ENCODE peak calls at places on chromosomes 16 and 17, in ten cellular contexts. K, N, C, S, I, V, J, T, D and M are unnamed samples.

GRCh38 chr16:85345129-85345639 is 232.9 kb upstream of the CIBAR2 start:
- DNase-seq in C (no peak), I (no peak), N (no peak), V (no peak), D (no peak), T (no peak), K (no peak), J (no peak), S (no peak), M (no peak)

GRCh38 chr16:84408314-84408690 is 40.0 kb downstream of the ATP2C2 start:
- DNase-seq in S (no peak), I (no peak), D (no peak), T (no peak), K (no peak), N (no peak), J (no peak), V (no peak), C (no peak), M (no peak)

GRCh38 chr17:38601539-38602351 is 4.0 kb downstream of the SRCIN1 start:
- DNase-seq in T (peak), D (peak), V (no peak), C (no peak), S (peak), I (no peak), J (peak), K (no peak), N (no peak), M (no peak)

GRCh38 chr17:65694601-65695000 is 133.2 kb upstream of the AXIN2 start:
- DNase-seq in J (no peak), C (no peak), I (no peak), K (no peak), T (no peak), V (no peak), D (no peak), N (no peak), S (no peak), M (no peak)

GRCh38 chr16:57226701-57227621 is 18.1 kb upstream of the ARL2BP start:
- DNase-seq in C (no peak), D (no peak), N (no peak), K (no peak), I (no peak), T (no peak), V (no peak), J (no peak), S (no peak), M (no peak)

GRCh38 chr16:16075463-16076399 is 126.3 kb downstream of the ABCC1 start:
- DNase-seq in S (no peak), C (peak), T (no peak), J (no peak), N (no peak), I (no peak), D (peak), V (no peak), K (no peak), M (peak)

GRCh38 chr16:69329369-69330285 is 761 bp downstream of the PDF start:
- DNase-seq in S (peak), I (no peak), N (no peak), V (peak), J (no peak), K (no peak), D (no peak), T (no peak), C (no peak), M (no peak)

GRCh38 chr16:31077592-31078199 is 3.5 kb downstream of the ZNF646 start:
- DNase-seq in I (no peak), C (no peak), V (no peak), T (no peak), D (no peak), J (no peak), S (no peak), N (no peak), K (no peak), M (no peak)

GRCh38 chr17:35791681-35792350 is 3.6 kb downstream of the MMP28 start:
- DNase-seq in K (no peak), V (no peak), C (no peak), S (no peak), T (no peak), J (no peak), D (no peak), I (no peak), N (no peak), M (no peak)

GRCh38 chr17:3647769-3648540 is 11.4 kb downstream of the CTNS start:
- DNase-seq in K (no peak), N (peak), D (peak), T (no peak), C (peak), V (no peak), I (no peak), S (peak), J (peak), M (peak)

GRCh38 chr17:50044483-50044882 is 11.4 kb upstream of the ITGA3 start:
- DNase-seq in D (no peak), K (no peak), N (no peak), C (no peak), I (no peak), S (no peak), T (no peak), V (no peak), J (no peak), M (no peak)

GRCh38 chr17:82648761-82649474 is 674 bp upstream of the WDR45B start:
- DNase-seq in N (no peak), J (peak), K (no peak), S (peak), I (no peak), C (peak), V (no peak), T (peak), D (peak), M (peak)

GRCh38 chr16:89096768-89097527 is 3.3 kb downstream of the ACSF3 start:
- DNase-seq in V (peak), J (no peak), S (no peak), C (no peak), D (no peak), I (no peak), T (no peak), N (no peak), K (no peak), M (no peak)

GRCh38 chr16:78484509-78485058 is 385.1 kb downstream of the WWOX start:
- DNase-seq in S (no peak), C (no peak), T (no peak), V (no peak), I (no peak), J (no peak), N (no peak), K (no peak), D (no peak), M (no peak)

GRCh38 chr17:40319651-40320550 is 10.9 kb downstream of the RARA start:
- DNase-seq in V (peak), I (no peak), K (no peak), J (no peak), D (no peak), S (no peak), T (no peak), C (no peak), N (no peak), M (no peak)

GRCh38 chr16:86896976-86897375 is 318.6 kb downstream of the FOXL1 start:
- DNase-seq in N (no peak), C (no peak), T (no peak), I (no peak), S (no peak), J (no peak), K (no peak), V (no peak), D (no peak), M (no peak)

GRCh38 chr16:13984794-13985193 is 64.8 kb downstream of the ERCC4 start:
- DNase-seq in J (no peak), T (no peak), N (no peak), V (no peak), S (no peak), I (no peak), D (no peak), K (no peak), C (no peak), M (no peak)

GRCh38 chr16:19291459-19291858 is 5.9 kb downstream of the CLEC19A start:
- DNase-seq in K (peak), C (no peak), I (no peak), N (peak), S (no peak), J (no peak), V (no peak), T (no peak), D (no peak), M (peak)

GRCh38 chr17:49676276-49676868 is 1.5 kb downstream of the SPOP start:
- DNase-seq in I (no peak), C (peak), J (no peak), S (no peak), D (no peak), N (peak), V (peak), T (no peak), K (peak), M (peak)

GRCh38 chr16:67562918-67563707 is 787 bp downstream of the CTCF start:
- DNase-seq in S (peak), J (peak), C (peak), D (peak), K (no peak), N (no peak), V (peak), T (no peak), I (no peak), M (peak)

GRCh38 chr16:56421313-56421712 is 4.0 kb downstream of the AMFR start:
- DNase-seq in N (no peak), D (no peak), T (no peak), C (no peak), K (no peak), V (no peak), S (no peak), I (no peak), J (no peak), M (no peak)

GRCh38 chr17:1736348-1737281 is 6.1 kb upstream of the SERPINF2 start:
- DNase-seq in N (peak), D (no peak), I (no peak), J (no peak), T (no peak), K (no peak), C (no peak), S (no peak), V (no peak), M (peak)

GRCh38 chr17:80901319-80901718 is 90.3 kb upstream of the CHMP6 start:
- DNase-seq in D (no peak), T (no peak), V (no peak), C (no peak), I (no peak), N (peak), K (no peak), J (no peak), S (no peak), M (no peak)

GRCh38 chr17:70886648-70887047 is 717.3 kb downstream of the KCNJ2 start:
- DNase-seq in C (no peak), D (no peak), J (peak), V (no peak), N (no peak), K (no peak), S (no peak), I (no peak), T (no peak), M (no peak)

GRCh38 chr17:39132192-39132600 is 19.2 kb downstream of the PLXDC1 start:
- DNase-seq in J (no peak), N (peak), I (no peak), T (no peak), K (peak), V (no peak), C (no peak), S (no peak), D (peak), M (no peak)

GRCh38 chr16:58459344-58460218 is 40.4 kb upstream of the NDRG4 start:
- DNase-seq in I (no peak), S (peak), V (no peak), T (no peak), N (peak), K (peak), D (no peak), C (no peak), J (no peak), M (no peak)